ENCODE peak calls at places on chromosomes 1 and 21, in ten cellular contexts. R is tibial artery, A is fibroblast of lung, H is gastrocnemius medialis, N is mesothelial cell of epicardium, W is adrenal gland, L is endothelial cell of umbilical vein, B is neural progenitor cell, C is esophagus muscularis mucosa, P is type B pancreatic cell. O is an unnamed sample.

GRCh38 chr1:156392427-156392826 is 23.4 kb downstream of the RHBG start:
- DNase-seq in P (no peak), C (no peak), B (peak; percentile 87), L (no peak), H (no peak), A (no peak), N (no peak), R (no peak), W (no peak), O (no peak)

GRCh38 chr1:73701816-73702215 is 496.2 kb downstream of the LRRIQ3 start:
- DNase-seq in R (no peak), H (no peak), C (no peak), B (no peak), L (no peak), W (no peak), A (no peak), N (no peak), P (no peak), O (no peak)

GRCh38 chr1:5856246-5856815 is 135.9 kb downstream of the NPHP4 start:
- DNase-seq in R (no peak), H (no peak), N (no peak), W (peak; percentile 30), B (no peak), L (peak; percentile 52), P (no peak), C (no peak), A (no peak), O (no peak)

GRCh38 chr21:38487906-38488639 is 10.2 kb downstream of the ERG start:
- DNase-seq in N (no peak), A (no peak), H (no peak), B (no peak), C (no peak), W (no peak), R (no peak), L (peak; percentile 75), P (no peak), O (no peak)

GRCh38 chr1:29704430-29704829 is 468.1 kb downstream of the PTPRU start:
- DNase-seq in A (no peak), L (no peak), N (no peak), P (no peak), H (no peak), C (no peak), B (no peak), W (no peak), R (no peak), O (no peak)

GRCh38 chr21:35982717-35983116 is 77.6 kb downstream of the SETD4 start:
- DNase-seq in B (no peak), C (no peak), P (no peak), R (no peak), N (no peak), H (no peak), A (no peak), L (no peak), W (no peak), O (no peak)

GRCh38 chr1:94543893-94544635 is 2.5 kb upstream of the F3 start:
- DNase-seq in A (peak; percentile 65), W (no peak), P (no peak), N (no peak), B (no peak), C (no peak), R (no peak), L (no peak), H (no peak), O (no peak)

GRCh38 chr1:13823936-13824335 is 123.9 kb downstream of the PRDM2 start:
- DNase-seq in H (no peak), W (no peak), R (no peak), A (no peak), B (no peak), L (no peak), N (no peak), P (no peak), C (peak; percentile 62), O (no peak)

GRCh38 chr1:56477164-56478111 is 101.9 kb downstream of the PLPP3 start:
- DNase-seq in W (peak; percentile 69), R (peak; percentile 67), H (peak; percentile 33), P (no peak), N (peak; percentile 24), A (peak; percentile 63), L (peak; percentile 25), C (peak; percentile 94), B (peak; percentile 79), O (peak; percentile 46)

GRCh38 chr1:9119745-9120144 is 9.2 kb downstream of the GPR157 start:
- DNase-seq in B (no peak), P (no peak), H (peak; percentile 42), N (no peak), L (no peak), R (no peak), W (no peak), A (no peak), C (no peak), O (no peak)

GRCh38 chr1:202807367-202807925 is 775 bp downstream of the KDM5B start:
- DNase-seq in P (peak; percentile 74), N (peak; percentile 26), W (no peak), C (no peak), L (no peak), H (peak; percentile 8), B (peak; percentile 58), A (peak; percentile 37), R (peak; percentile 23), O (no peak)

GRCh38 chr1:151472852-151473731 is 13.8 kb upstream of the POGZ start:
- DNase-seq in A (peak; percentile 75), W (peak; percentile 64), H (no peak), R (peak; percentile 25), N (peak; percentile 26), C (peak; percentile 93), B (peak; percentile 65), P (no peak), L (peak; percentile 52), O (peak; percentile 39)

GRCh38 chr1:15413563-15414449 is 4.1 kb downstream of the EFHD2 start:
- DNase-seq in P (no peak), A (no peak), L (no peak), W (no peak), R (no peak), H (no peak), C (no peak), N (no peak), B (no peak), O (no peak)

GRCh38 chr1:167713330-167714081 is 8.3 kb upstream of the MPZL1 start:
- DNase-seq in N (no peak), H (no peak), C (no peak), R (no peak), P (no peak), B (peak; percentile 53), W (peak; percentile 27), L (peak; percentile 35), A (peak; percentile 37), O (peak; percentile 35)

GRCh38 chr1:195785830-195786229 is 822.4 kb downstream of the KCNT2 start:
- DNase-seq in A (peak; percentile 8), W (no peak), R (no peak), H (no peak), N (no peak), P (no peak), B (no peak), C (no peak), L (no peak), O (no peak)

GRCh38 chr1:192476802-192477298 is 98.7 kb upstream of the RGS1 start:
- DNase-seq in H (no peak), N (no peak), P (no peak), W (peak; percentile 47), A (peak; percentile 90), B (no peak), L (peak; percentile 49), R (peak; percentile 31), C (no peak), O (no peak)

GRCh38 chr1:155175927-155176371 is 2.3 kb downstream of the TRIM46 start:
- DNase-seq in W (peak; percentile 17), B (no peak), N (no peak), H (no peak), L (no peak), C (no peak), R (no peak), P (no peak), A (no peak), O (no peak)

GRCh38 chr21:43767980-43768867 is 7.9 kb downstream of the CSTB start:
- DNase-seq in A (peak; percentile 84), P (no peak), R (peak; percentile 49), C (no peak), N (no peak), B (peak; percentile 41), L (peak; percentile 32), H (no peak), W (peak; percentile 74), O (no peak)

GRCh38 chr1:7606096-7606495 is 165.0 kb upstream of the VAMP3 start:
- DNase-seq in H (no peak), L (no peak), R (peak; percentile 5), B (no peak), W (no peak), A (no peak), C (no peak), N (no peak), P (no peak), O (no peak)

DNA sequence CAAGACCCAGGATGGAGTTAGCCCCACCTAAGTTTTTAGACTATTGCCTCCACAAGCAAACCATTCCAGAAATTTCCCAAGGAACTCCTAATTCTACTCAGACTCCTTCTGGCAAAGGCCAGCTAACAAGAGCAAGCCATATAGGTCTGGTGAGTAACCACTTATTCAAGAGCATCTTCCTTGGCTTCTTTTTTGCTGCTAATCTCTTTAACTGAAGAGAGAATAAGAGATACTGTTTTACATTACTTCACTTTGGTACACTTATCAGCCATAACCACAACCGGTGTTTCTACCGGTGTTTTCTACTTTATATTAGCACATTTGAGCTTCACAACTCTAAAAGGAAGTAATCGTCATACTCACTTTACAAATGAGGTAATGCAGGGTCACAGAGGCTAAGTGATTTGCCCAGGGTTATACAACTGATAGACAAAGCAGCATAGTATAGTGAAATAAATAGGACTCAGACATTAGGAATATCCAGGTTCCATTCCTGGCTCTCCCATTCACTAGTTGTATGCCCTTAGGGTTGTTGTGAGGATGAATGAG is 1.7 kb upstream of the EPS15 start:
- DNase-seq in L (peak; percentile 47), N (no peak), B (no peak), A (no peak), P (no peak), H (no peak), R (no peak), W (no peak), C (no peak), O (no peak)
- TF ChIP-seq CTCF in L (no peak), N (no peak), B (no peak), A (no peak), P (no peak), H (no peak), R (no peak), W (no peak), C (no peak), O (no peak)

GRCh38 chr1:23838401-23838866 is 13.2 kb upstream of the HMGCL start:
- DNase-seq in P (peak; percentile 73), W (peak; percentile 64), A (peak; percentile 21), N (peak; percentile 30), R (peak; percentile 49), B (peak; percentile 59), C (peak; percentile 91), H (peak; percentile 40), L (peak; percentile 58), O (peak; percentile 50)
- TF ChIP-seq CTCF in P (no peak), W (no peak), A (no peak), N (no peak), R (no peak), B (no peak), C (no peak), H (no peak), L (no peak), O (no peak)

GRCh38 chr1:114669562-114670082 is at the start of gene DENND2C:
- DNase-seq in P (peak; percentile 85), B (peak; percentile 85), W (no peak), A (no peak), R (no peak), N (no peak), L (no peak), C (no peak), H (peak; percentile 16), O (no peak)
- TF ChIP-seq CTCF in P (no peak), B (peak; percentile 13), W (no peak), A (no peak), R (no peak), N (no peak), L (no peak), C (no peak), H (peak; percentile 4), O (peak; percentile 14)

GRCh38 chr1:235417101-235417697 is 50.0 kb downstream of the TBCE start:
- DNase-seq in C (no peak), A (peak; percentile 86), B (peak; percentile 52), H (peak; percentile 19), W (peak; percentile 66), N (no peak), L (peak; percentile 87), P (no peak), R (peak; percentile 60), O (peak; percentile 74)
- TF ChIP-seq CTCF in C (peak; percentile 85), A (peak; percentile 86), B (peak; percentile 89), H (peak; percentile 80), W (peak; percentile 83), N (peak; percentile 83), L (peak; percentile 80), P (peak; percentile 91), R (peak; percentile 84), O (peak; percentile 90)

O was measured in neural crest cell.